ENCODE peak calls at places on chromosomes 2 and 18, in nine cellular contexts. W, M, J, R, X, H, A, D and P are unnamed samples. For H4K20me1, the result is how much of the 10 kb centered on the place peaks cover.

GRCh38 chr2:24986397-24986796 is 14.6 kb upstream of the DNAJC27 start:
- DNase-seq in W (no peak), M (no peak), J (peak), R (no peak), X (no peak), H (no peak), A (no peak), D (no peak), P (no peak)

GRCh38 chr2:127012868-127013267 is 94.1 kb downstream of the BIN1 start:
- DNase-seq in W (no peak), M (no peak), J (peak), R (no peak), X (no peak), H (peak), A (no peak), D (peak), P (no peak)

GRCh38 chr18:63119647-63120046 is 199.9 kb downstream of the BCL2 start:
- DNase-seq in W (no peak), M (no peak), J (peak), R (no peak), X (peak), H (peak), A (peak), D (no peak), P (no peak)

GRCh38 chr2:9392895-9393757 is 30.2 kb downstream of the ITGB1BP1 start:
- DNase-seq in W (no peak), M (no peak), J (no peak), R (no peak), X (no peak), H (no peak), A (no peak), D (no peak), P (no peak)

GRCh38 chr2:151258121-151258520 is 3.5 kb downstream of the RBM43 start:
- DNase-seq in W (no peak), M (no peak), J (peak), R (no peak), X (no peak), H (peak), A (no peak), D (peak), P (no peak)

GRCh38 chr2:104944495-104944894 is 90.6 kb downstream of the POU3F3 start:
- DNase-seq in W (no peak), M (peak), J (no peak), R (no peak), X (peak), H (no peak), A (no peak), D (no peak), P (no peak)

GRCh38 chr2:46270384-46270783 is 26.8 kb upstream of the EPAS1 start:
- DNase-seq in W (no peak), M (no peak), J (peak), R (no peak), X (no peak), H (no peak), A (no peak), D (no peak), P (no peak)

GRCh38 chr18:78642561-78643398 is 336.8 kb upstream of the SALL3 start:
- DNase-seq in W (no peak), M (peak), J (no peak), R (no peak), X (no peak), H (no peak), A (no peak), D (no peak), P (no peak)

GRCh38 chr2:86078801-86079545 is 26.7 kb downstream of the POLR1A start:
- DNase-seq in W (peak), M (no peak), J (peak), R (no peak), X (peak), H (peak), A (peak), D (peak), P (no peak)

GRCh38 chr2:195656131-195656858 is 731 bp upstream of the SLC39A10 start:
- DNase-seq in W (no peak), M (no peak), J (peak), R (no peak), X (no peak), H (no peak), A (no peak), D (peak), P (peak)

GRCh38 chr18:79200546-79201268 is 131.5 kb downstream of the ATP9B start:
- DNase-seq in W (no peak), M (peak), J (peak), R (no peak), X (peak), H (peak), A (no peak), D (peak), P (no peak)

GRCh38 chr2:36762764-36763490 is 66.4 kb downstream of the VIT start:
- DNase-seq in W (no peak), M (no peak), J (no peak), R (no peak), X (no peak), H (no peak), A (no peak), D (no peak), P (no peak)

GRCh38 chr2:139835101-139835500 is 1054.9 kb upstream of the NXPH2 start:
- DNase-seq in W (no peak), M (no peak), J (no peak), R (no peak), X (no peak), H (no peak), A (no peak), D (no peak), P (no peak)

GRCh38 chr2:9287400-9288059 is 80.9 kb downstream of the ASAP2 start:
- DNase-seq in W (no peak), M (no peak), J (peak), R (no peak), X (peak), H (peak), A (no peak), D (peak), P (peak)

GRCh38 chr2:23386422-23387220 is 1.6 kb downstream of the KLHL29 start:
- DNase-seq in W (no peak), M (no peak), J (no peak), R (no peak), X (peak), H (no peak), A (no peak), D (peak), P (no peak)

GRCh38 chr2:176002684-176003225 is 688 bp upstream of the LNPK start:
- DNase-seq in W (no peak), M (no peak), J (peak), R (no peak), X (peak), H (peak), A (no peak), D (peak), P (no peak)

GRCh38 chr2:101717041-101717817 is 19.7 kb downstream of the MAP4K4 start:
- DNase-seq in W (no peak), M (peak), J (no peak), R (peak), X (no peak), H (no peak), A (no peak), D (no peak), P (no peak)

GRCh38 chr2:37855283-37856041 is 69.6 kb upstream of the RMDN2 start:
- DNase-seq in W (no peak), M (no peak), J (no peak), R (no peak), X (no peak), H (no peak), A (no peak), D (no peak), P (no peak)

GRCh38 chr2:45652090-45653050 is 895 bp downstream of the PRKCE start:
- DNase-seq in W (no peak), M (peak), J (peak), R (no peak), X (peak), H (peak), A (no peak), D (peak), P (no peak)

GRCh38 chr2:120702751-120703150 is 32.9 kb upstream of the GLI2 start:
- DNase-seq in W (no peak), M (no peak), J (no peak), R (no peak), X (no peak), H (no peak), A (no peak), D (no peak), P (no peak)

GRCh38 chr2:163604941-163605555 is 130.8 kb downstream of the FIGN start:
- DNase-seq in W (no peak), M (no peak), J (peak), R (no peak), X (peak), H (peak), A (no peak), D (peak), P (no peak)

GRCh38 chr2:158458617-158458920 is 1.8 kb downstream of the PKP4 start:
- DNase-seq in W (no peak), M (no peak), J (peak), R (no peak), X (peak), H (no peak), A (no peak), D (no peak), P (no peak)

GRCh38 chr2:214569419-214570035 is 158.7 kb downstream of the VWC2L start:
- DNase-seq in W (no peak), M (no peak), J (no peak), R (no peak), X (no peak), H (no peak), A (no peak), D (peak), P (no peak)

GRCh38 chr2:106159867-106160785 is 34.0 kb downstream of the UXS1 start:
- DNase-seq in W (no peak), M (no peak), J (no peak), R (no peak), X (no peak), H (no peak), A (peak), D (no peak), P (no peak)

GRCh38 chr2:191894681-191895147 is 47.8 kb upstream of the CAVIN2 start:
- DNase-seq in W (no peak), M (no peak), J (peak), R (no peak), X (peak), H (peak), A (no peak), D (peak), P (peak)

GRCh38 chr18:56648307-56648706 is 2.9 kb upstream of the WDR7 start:
- DNase-seq in W (no peak), M (no peak), J (no peak), R (no peak), X (no peak), H (no peak), A (no peak), D (no peak), P (no peak)

GRCh38 chr2:152513681-152514080 is 178.7 kb downstream of the FMNL2 start:
- DNase-seq in W (no peak), M (no peak), J (peak), R (no peak), X (peak), H (peak), A (no peak), D (peak), P (peak)

GRCh38 chr2:175003875-175004729 is 1.1 kb downstream of the CHN1 start:
- DNase-seq in W (no peak), M (no peak), J (no peak), R (no peak), X (peak), H (no peak), A (no peak), D (no peak), P (no peak)

GRCh38 chr2:179460530-179460929 is 195.9 kb upstream of the SESTD1 start:
- DNase-seq in W (no peak), M (no peak), J (peak), R (no peak), X (peak), H (peak), A (no peak), D (peak), P (peak)

GRCh38 chr2:113282747-113283533 is 4.2 kb upstream of the PAX8 start:
- DNase-seq in W (no peak), M (no peak), J (peak), R (no peak), X (peak), H (peak), A (no peak), D (peak), P (peak)

GRCh38 chr2:224971214-224971613 is 71.1 kb downstream of the DOCK10 start:
- DNase-seq in W (peak), M (no peak), J (no peak), R (no peak), X (peak), H (no peak), A (no peak), D (peak), P (peak)

GRCh38 chr2:162967826-162968225 is 129.3 kb upstream of the KCNH7 start:
- DNase-seq in W (no peak), M (no peak), J (no peak), R (no peak), X (no peak), H (no peak), A (no peak), D (no peak), P (no peak)

GRCh38 chr18:57705861-57706590 is 84.4 kb upstream of the NARS1 start:
- DNase-seq in W (no peak), M (no peak), J (no peak), R (no peak), X (peak), H (no peak), A (no peak), D (no peak), P (no peak)

GRCh38 chr2:201126308-201127127 is 10.6 kb downstream of the CFLAR start:
- DNase-seq in W (peak), M (no peak), J (peak), R (no peak), X (no peak), H (peak), A (no peak), D (peak), P (no peak)

GRCh38 chr18:26477828-26478466 is 70.4 kb downstream of the KCTD1 start:
- DNase-seq in W (no peak), M (no peak), J (no peak), R (no peak), X (peak), H (no peak), A (no peak), D (peak), P (no peak)

DNA sequence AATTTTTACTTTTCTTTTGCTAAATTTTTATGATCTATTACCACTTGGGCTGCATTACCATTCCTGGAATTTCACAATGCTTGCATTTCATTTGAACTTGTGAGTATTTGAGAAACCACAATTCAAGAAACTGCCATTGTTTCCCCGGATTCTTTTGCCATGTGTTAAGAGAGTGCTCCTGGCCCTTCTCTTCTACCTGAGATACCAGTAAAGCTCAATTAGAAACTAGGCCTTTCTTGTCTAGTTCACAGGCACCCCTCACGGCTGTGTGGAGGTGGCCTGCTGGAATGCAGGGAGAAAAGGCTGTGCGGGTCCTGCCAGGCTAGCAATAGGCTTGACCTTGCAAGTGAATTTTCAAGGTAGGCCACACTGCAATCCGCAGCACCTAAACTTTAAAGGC is 40.8 kb downstream of the ZEB2 start:
- DNase-seq in W (no peak), M (no peak), J (peak), R (no peak), X (peak), H (peak), A (no peak), D (peak), P (no peak)
- H4K20me1 ChIP-seq in W (under half), M (under half), J (under half), R (under half), X (under half), H (under half), A (under half), D (under half), P (under half)

GRCh38 chr2:64141711-64142405 is 2.4 kb downstream of the PELI1 start:
- DNase-seq in W (peak), M (peak), J (peak), R (no peak), X (no peak), H (peak), A (no peak), D (peak), P (no peak)
- H2AFZ ChIP-seq in W (no peak), M (no peak), J (no peak), R (no peak), X (no peak), H (no peak), A (no peak), D (no peak), P (no peak)

DNA sequence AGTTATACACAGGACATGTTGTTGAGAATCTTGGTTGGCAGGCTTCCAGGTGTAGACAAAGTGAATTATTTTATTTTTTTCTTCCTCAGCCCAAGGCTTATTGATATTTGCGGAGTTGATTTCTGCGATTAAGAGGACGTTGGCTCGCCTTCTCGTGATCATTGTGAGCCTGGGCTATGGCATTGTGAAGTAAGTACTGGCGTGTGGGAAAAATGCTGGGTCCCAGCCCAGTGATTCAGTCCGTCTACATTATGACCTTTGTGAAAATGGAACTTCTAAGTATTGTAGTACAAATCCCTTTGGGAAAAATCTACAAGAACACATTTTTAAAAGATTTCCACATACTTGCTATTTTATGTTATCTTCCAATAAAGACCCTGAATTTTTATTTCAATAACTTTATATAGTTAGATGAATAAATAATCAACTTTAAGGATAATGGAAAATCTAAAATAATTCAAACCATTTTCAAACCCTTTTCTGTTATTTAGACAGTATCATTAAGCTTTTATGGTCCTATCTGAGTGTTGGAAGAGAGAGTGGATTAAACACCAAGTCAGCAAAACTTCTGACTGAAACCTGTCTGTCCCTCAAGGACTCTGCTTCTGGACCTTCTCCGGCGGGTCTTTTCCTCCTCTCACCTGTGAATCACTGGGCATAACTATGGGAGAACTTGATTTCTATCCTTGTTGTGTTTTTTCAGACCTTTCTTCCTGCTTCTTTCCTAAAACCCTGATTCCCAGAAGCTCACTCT is 31.0 kb downstream of the TMEM87B start:
- DNase-seq in W (no peak), M (no peak), J (no peak), R (no peak), X (no peak), H (no peak), A (no peak), D (no peak), P (no peak)
- H3K27ac ChIP-seq in W (no peak), M (no peak), J (no peak), R (peak), X (no peak), H (peak), A (no peak), D (no peak), P (no peak)

GRCh38 chr18:48600046-48600745 is 61.4 kb downstream of the CTIF start:
- DNase-seq in W (no peak), M (no peak), J (no peak), R (no peak), X (no peak), H (no peak), A (no peak), D (no peak), P (no peak)

GRCh38 chr18:48602759-48603390 is 64.0 kb downstream of the CTIF start:
- DNase-seq in W (no peak), M (no peak), J (no peak), R (no peak), X (no peak), H (no peak), A (no peak), D (no peak), P (no peak)

GRCh38 chr18:48599391-48599790 is 60.6 kb downstream of the CTIF start:
- DNase-seq in W (no peak), M (no peak), J (peak), R (no peak), X (no peak), H (no peak), A (no peak), D (no peak), P (no peak)

GRCh38 chr18:48597671-48598070 is 58.8 kb downstream of the CTIF start:
- DNase-seq in W (no peak), M (no peak), J (no peak), R (no peak), X (no peak), H (no peak), A (no peak), D (no peak), P (no peak)

DNA sequence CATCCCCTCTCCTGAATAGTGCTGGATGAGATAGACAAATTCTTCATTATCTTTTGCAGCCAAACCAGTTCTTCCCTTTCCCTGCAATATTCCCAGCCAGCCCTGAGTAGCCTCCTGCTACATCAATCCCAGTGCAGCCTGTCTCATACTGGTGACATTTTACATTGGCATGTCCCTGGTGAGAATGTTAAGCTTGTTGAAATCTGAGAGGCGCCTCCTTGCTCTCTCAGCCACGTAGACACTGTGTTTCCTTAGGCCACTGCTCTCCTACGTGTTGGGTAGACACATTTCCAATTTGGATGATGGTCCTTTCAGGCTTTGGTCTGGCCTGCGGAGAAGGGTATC is 61.9 kb downstream of the CTIF start:
- DNase-seq in W (no peak), M (no peak), J (peak), R (no peak), X (no peak), H (no peak), A (no peak), D (no peak), P (no peak)
- H4K20me1 ChIP-seq in W (under half), M (under half), J (half or more), R (under half), X (under half), H (under half), A (under half), D (under half), P (under half)

DNA sequence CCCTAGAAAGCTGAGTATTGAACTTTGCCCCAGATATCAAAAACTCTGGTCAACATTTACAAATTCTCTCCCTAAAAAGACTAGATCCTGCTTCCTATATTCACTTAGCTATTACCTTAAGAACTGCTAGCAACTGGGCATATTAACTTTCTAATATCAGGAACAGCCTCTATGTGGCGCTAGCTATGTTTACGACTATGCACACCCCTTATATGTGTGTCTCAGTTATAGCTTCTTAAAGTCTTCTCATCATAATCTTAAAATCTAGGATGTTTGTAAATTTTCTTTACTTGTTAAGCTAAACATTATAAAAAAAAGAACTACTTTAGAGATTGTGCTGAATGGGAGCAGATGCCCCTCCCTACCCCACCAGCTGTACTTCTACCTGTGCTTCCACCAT is 1.7 kb upstream of the STAMBP start:
- DNase-seq in W (peak), M (peak), J (peak), R (no peak), X (peak), H (peak), A (peak), D (peak), P (no peak)
- H2AFZ ChIP-seq in W (no peak), M (peak), J (no peak), R (no peak), X (no peak), H (no peak), A (peak), D (no peak), P (no peak)

GRCh38 chr18:48165104-48165866 is 234.8 kb upstream of the SMAD2 start:
- DNase-seq in W (no peak), M (no peak), J (no peak), R (no peak), X (no peak), H (no peak), A (no peak), D (no peak), P (no peak)
- H3K27ac ChIP-seq in W (no peak), M (no peak), J (no peak), R (no peak), X (no peak), H (no peak), A (no peak), D (no peak), P (no peak)